ENCODE peak calls at places on chromosome 20, in seven cellular contexts. M is heart right ventricle; X is stimulated activated CD8-positive, alpha-beta memory T cell treated with anti-CD3 and anti-CD28 coated beads, Interleukin-7, amount 100 ng/mL, for 1 hour; N is SK-MEL-5; O is Peyer's patch; D is body of pancreas; C is GM04504. V is an unnamed sample.

GRCh38 chr20:38676576-38676975 is 47.7 kb upstream of the SLC32A1 start:
- DNase-seq in M (no peak), X (no peak), N (no peak), O (no peak), D (no peak), C (no peak), V (no peak)

GRCh38 chr20:38260378-38261053 is at the start of gene KIAA1755:
- DNase-seq in M (peak; percentile 36), X (no peak), N (no peak), O (no peak), D (no peak), C (no peak), V (no peak)

GRCh38 chr20:4225778-4226177 is 210.4 kb upstream of the RNF24 start:
- DNase-seq in M (peak; percentile 58), X (no peak), N (no peak), O (no peak), D (peak; percentile 34), C (peak; percentile 91), V (no peak)

GRCh38 chr20:48531505-48531904 is 296.3 kb downstream of the PREX1 start:
- DNase-seq in M (no peak), X (no peak), N (no peak), O (no peak), D (no peak), C (no peak), V (no peak)

GRCh38 chr20:5770240-5770986 is 20.2 kb downstream of the SHLD1 start:
- DNase-seq in M (no peak), X (no peak), N (no peak), O (no peak), D (no peak), C (no peak), V (no peak)

GRCh38 chr20:36688630-36689029 is 42.6 kb upstream of the SLA2 start:
- DNase-seq in M (no peak), X (no peak), N (no peak), O (no peak), D (no peak), C (no peak), V (no peak)

GRCh38 chr20:47482705-47483104 is 19.0 kb upstream of the NCOA3 start:
- DNase-seq in M (no peak), X (no peak), N (no peak), O (no peak), D (no peak), C (no peak), V (no peak)

GRCh38 chr20:53678315-53678989 is 84.8 kb upstream of the ZNF217 start:
- DNase-seq in M (no peak), X (no peak), N (no peak), O (no peak), D (no peak), C (no peak), V (no peak)

GRCh38 chr20:5612476-5613291 is 137.5 kb upstream of the SHLD1 start:
- DNase-seq in M (no peak), X (no peak), N (peak; percentile 96), O (no peak), D (no peak), C (no peak), V (no peak)

GRCh38 chr20:20034486-20034885 is 17.3 kb downstream of the NAA20 start:
- DNase-seq in M (no peak), X (no peak), N (no peak), O (no peak), D (no peak), C (no peak), V (no peak)

GRCh38 chr20:16842721-16843120 is 94.6 kb downstream of the OTOR start:
- DNase-seq in M (no peak), X (no peak), N (no peak), O (no peak), D (no peak), C (no peak), V (no peak)

GRCh38 chr20:54197621-54198604 is 10.0 kb upstream of the PFDN4 start:
- DNase-seq in M (no peak), X (no peak), N (peak; percentile 76), O (no peak), D (no peak), C (peak; percentile 55), V (no peak)

GRCh38 chr20:45780159-45780558 is 11.5 kb downstream of the WFDC3 start:
- DNase-seq in M (no peak), X (no peak), N (no peak), O (no peak), D (no peak), C (no peak), V (no peak)

GRCh38 chr20:53639128-53639527 is 45.5 kb upstream of the ZNF217 start:
- DNase-seq in M (no peak), X (no peak), N (no peak), O (no peak), D (no peak), C (no peak), V (no peak)

GRCh38 chr20:21510414-21510971 is 3.4 kb downstream of the NKX2-2 start:
- DNase-seq in M (no peak), X (no peak), N (no peak), O (no peak), D (no peak), C (no peak), V (no peak)

GRCh38 chr20:39289831-39290230 is 327.7 kb downstream of the DHX35 start:
- DNase-seq in M (no peak), X (no peak), N (no peak), O (no peak), D (no peak), C (no peak), V (no peak)

GRCh38 chr20:24052599-24053275 is 64.2 kb upstream of the GGTLC1 start:
- DNase-seq in M (no peak), X (no peak), N (no peak), O (no peak), D (no peak), C (no peak), V (no peak)

GRCh38 chr20:34190679-34191090 is 50.5 kb upstream of the ASIP start:
- DNase-seq in M (peak; percentile 40), X (no peak), N (peak; percentile 87), O (peak; percentile 70), D (peak; percentile 76), C (peak; percentile 74), V (peak; percentile 80)

GRCh38 chr20:48377940-48378339 is 449.9 kb downstream of the PREX1 start:
- DNase-seq in M (no peak), X (no peak), N (no peak), O (no peak), D (no peak), C (no peak), V (no peak)

GRCh38 chr20:47642624-47643023 is 140.9 kb downstream of the NCOA3 start:
- DNase-seq in M (no peak), X (no peak), N (no peak), O (no peak), D (no peak), C (no peak), V (no peak)

GRCh38 chr20:2955257-2955950 is 82.1 kb downstream of the PTPRA start:
- DNase-seq in M (no peak), X (no peak), N (no peak), O (no peak), D (no peak), C (no peak), V (no peak)

GRCh38 chr20:35539756-35540212 is 2.1 kb upstream of the ERGIC3 start:
- DNase-seq in M (no peak), X (no peak), N (no peak), O (peak; percentile 78), D (peak; percentile 65), C (no peak), V (peak; percentile 76)

GRCh38 chr20:56540415-56540814 is 7.4 kb downstream of the FAM209B start:
- DNase-seq in M (no peak), X (no peak), N (no peak), O (no peak), D (no peak), C (no peak), V (no peak)

GRCh38 chr20:17959257-17959627 is 9.4 kb downstream of the SNX5 start:
- DNase-seq in M (no peak), X (no peak), N (no peak), O (no peak), D (no peak), C (no peak), V (no peak)

GRCh38 chr20:61561111-61561830 is 309.2 kb downstream of the CDH4 start:
- DNase-seq in M (no peak), X (no peak), N (no peak), O (no peak), D (no peak), C (peak; percentile 19), V (no peak)

GRCh38 chr20:10536531-10536930 is 101.4 kb downstream of the SLX4IP start:
- DNase-seq in M (no peak), X (no peak), N (peak; percentile 49), O (no peak), D (peak; percentile 88), C (no peak), V (peak; percentile 66)